ENCODE peak calls at places on chromosomes 1 and 21, in nine cellular contexts. S is neuronal stem cell; V is endodermal cell; Y is ascending aorta; Q is kidney; U is left lung; B is right atrium auricular region; M is left ventricle myocardium inferior; F is CD8-positive, alpha-beta T cell. K is an unnamed sample.

GRCh38 chr1:15008783-15009709 is 144.5 kb upstream of the TMEM51 start:
- DNase-seq in M (no peak), U (no peak), S (no peak), V (no peak), B (no peak), F (no peak), Y (no peak), Q (no peak), K (no peak)

GRCh38 chr1:20465187-20465586 is 20.8 kb downstream of the CAMK2N1 start:
- DNase-seq in V (no peak), F (no peak), Q (peak; percentile 11), U (no peak), Y (no peak), B (no peak), S (no peak), M (no peak), K (no peak)

GRCh38 chr1:199875856-199876255 is 151.7 kb upstream of the NR5A2 start:
- DNase-seq in M (no peak), S (no peak), F (no peak), U (no peak), Y (no peak), V (no peak), B (no peak), Q (no peak), K (no peak)

GRCh38 chr1:183139281-183139942 is 46.7 kb upstream of the LAMC2 start:
- DNase-seq in Q (no peak), U (no peak), F (no peak), S (no peak), M (no peak), B (no peak), Y (no peak), V (no peak), K (peak; percentile 42)

GRCh38 chr1:194469282-194469681 is 1282.9 kb upstream of the B3GALT2 start:
- DNase-seq in V (no peak), F (no peak), Q (no peak), M (no peak), Y (no peak), U (no peak), B (no peak), S (no peak), K (no peak)

GRCh38 chr1:95041491-95042165 is 31.1 kb downstream of the ALG14 start:
- DNase-seq in F (no peak), Y (peak; percentile 84), V (no peak), S (peak; percentile 40), Q (no peak), M (peak; percentile 17), B (peak; percentile 74), U (peak; percentile 49), K (peak; percentile 82)

GRCh38 chr21:25997788-25998611 is 172.6 kb downstream of the APP start:
- DNase-seq in M (no peak), S (peak; percentile 65), F (no peak), U (no peak), V (peak; percentile 74), Q (no peak), Y (no peak), B (no peak), K (peak; percentile 20)

GRCh38 chr1:153546796-153547559 is 1.4 kb upstream of the S100A4 start:
- DNase-seq in F (no peak), Y (no peak), B (no peak), V (no peak), Q (peak; percentile 68), M (no peak), S (no peak), U (no peak), K (peak; percentile 45)

GRCh38 chr1:11376981-11377583 is 101.9 kb upstream of the DISP3 start:
- DNase-seq in Q (no peak), V (no peak), B (no peak), F (no peak), M (no peak), Y (no peak), S (no peak), U (no peak), K (no peak)

GRCh38 chr1:59361766-59362165 is 64.9 kb downstream of the FGGY start:
- DNase-seq in S (no peak), F (no peak), U (no peak), Q (no peak), V (no peak), M (peak; percentile 29), B (no peak), Y (no peak), K (no peak)

GRCh38 chr1:206606867-206607266 is 5.4 kb downstream of the EIF2D start:
- DNase-seq in B (no peak), S (no peak), V (peak; percentile 56), Q (no peak), U (no peak), Y (no peak), M (no peak), F (no peak), K (peak; percentile 52)

GRCh38 chr1:206094024-206094423 is 23.2 kb downstream of the AVPR1B start:
- DNase-seq in M (no peak), U (no peak), V (no peak), Y (no peak), F (no peak), Q (no peak), S (no peak), B (no peak), K (peak; percentile 78)

GRCh38 chr1:43522776-43523480 is 7.8 kb upstream of the PTPRF start:
- DNase-seq in Q (no peak), V (no peak), S (no peak), B (no peak), Y (no peak), M (no peak), F (no peak), U (no peak), K (no peak)

GRCh38 chr1:180641662-180642061 is 9.8 kb downstream of the XPR1 start:
- DNase-seq in F (no peak), U (no peak), S (no peak), B (no peak), M (no peak), Q (no peak), V (no peak), Y (no peak), K (no peak)
- H3K4me1 ChIP-seq in F (no peaks in the 10 kb centered on the region), U (no peaks in the 10 kb centered on the region), S (no peaks in the 10 kb centered on the region), B (peaks cover 49% of the 10 kb centered on the region), M (peaks cover 99% of the 10 kb centered on the region), Q (peaks cover 12% of the 10 kb centered on the region), V (no peaks in the 10 kb centered on the region), Y (no peaks in the 10 kb centered on the region), K (peaks cover 18% of the 10 kb centered on the region)

GRCh38 chr1:245933431-245934042 is 573.5 kb downstream of the SMYD3 start:
- DNase-seq in V (no peak), Y (no peak), U (no peak), B (no peak), Q (no peak), M (no peak), S (no peak), F (no peak), K (no peak)
- H3K4me3 ChIP-seq in V (no peak overlapping the region), Y (no peak overlapping the region), U (no peak overlapping the region), B (no peak overlapping the region), Q (no peak overlapping the region), M (no peak overlapping the region), S (no peak overlapping the region), F (no peak overlapping the region), K (no peak overlapping the region)

GRCh38 chr1:156680056-156680455 is 2.8 kb upstream of the NES start:
- DNase-seq in U (no peak), B (no peak), Y (no peak), F (no peak), S (no peak), V (no peak), M (no peak), Q (no peak), K (no peak)

GRCh38 chr1:156677616-156678596 is 699 bp upstream of the NES start:
- DNase-seq in F (no peak), M (peak; percentile 74), U (no peak), Q (no peak), B (peak; percentile 77), S (peak; percentile 86), Y (peak; percentile 81), V (peak; percentile 87), K (peak; percentile 86)

GRCh38 chr1:156684227-156684782 is 7.1 kb upstream of the NES start:
- DNase-seq in Y (no peak), F (no peak), Q (no peak), U (no peak), B (no peak), S (no peak), V (no peak), M (no peak), K (no peak)

GRCh38 chr1:156681196-156681595 is 4.0 kb upstream of the NES start:
- DNase-seq in Y (no peak), U (no peak), B (no peak), V (no peak), F (no peak), M (no peak), S (no peak), Q (no peak), K (no peak)

DNA sequence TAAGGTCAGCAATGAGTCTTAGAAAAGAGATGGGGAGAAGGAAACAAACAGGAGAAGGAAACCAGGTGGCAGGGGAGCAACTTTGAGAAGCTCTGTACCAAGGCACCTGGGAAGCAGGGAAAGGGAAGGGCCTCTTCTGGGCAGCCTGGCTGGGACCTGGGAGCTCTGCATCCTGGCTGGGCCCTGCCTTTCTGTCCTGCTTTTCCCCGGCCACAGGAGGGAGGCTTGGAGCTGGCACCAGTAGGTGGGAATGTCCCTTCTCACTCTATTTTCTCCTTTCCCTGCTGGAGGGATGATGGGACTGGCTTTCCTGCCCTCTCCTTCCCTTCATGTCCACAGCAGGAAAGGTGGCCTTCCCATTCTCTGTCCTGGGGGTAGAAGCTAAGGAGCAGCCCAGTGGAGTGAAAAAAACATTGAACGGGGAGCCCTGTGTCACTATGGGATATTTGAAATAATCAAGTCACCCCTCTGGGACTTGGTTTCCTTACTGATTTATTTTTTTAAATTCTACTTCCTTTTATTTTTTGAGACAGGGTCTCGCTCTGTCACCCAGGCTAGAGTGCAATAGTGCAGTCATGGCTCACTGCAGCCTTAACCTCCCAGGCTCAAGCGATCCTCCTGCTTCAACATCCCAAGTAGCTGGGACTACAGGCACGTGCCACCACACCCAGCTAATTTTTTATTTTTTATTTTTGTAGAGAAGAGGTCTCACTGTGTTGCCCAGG is 5.1 kb upstream of the NES start:
- DNase-seq in S (no peak), B (no peak), Y (no peak), M (no peak), Q (no peak), V (peak; percentile 86), F (no peak), U (no peak), K (no peak)
- H3K4me1 ChIP-seq in S (peaks cover 8% of the 10 kb centered on the region), B (peaks cover 7% of the 10 kb centered on the region), Y (peaks cover 3% of the 10 kb centered on the region), M (peaks cover 4% of the 10 kb centered on the region), Q (peaks cover 5% of the 10 kb centered on the region), V (no peaks in the 10 kb centered on the region), F (peaks cover 17% of the 10 kb centered on the region), U (no peaks in the 10 kb centered on the region), K (peaks cover 6% of the 10 kb centered on the region)

DNA sequence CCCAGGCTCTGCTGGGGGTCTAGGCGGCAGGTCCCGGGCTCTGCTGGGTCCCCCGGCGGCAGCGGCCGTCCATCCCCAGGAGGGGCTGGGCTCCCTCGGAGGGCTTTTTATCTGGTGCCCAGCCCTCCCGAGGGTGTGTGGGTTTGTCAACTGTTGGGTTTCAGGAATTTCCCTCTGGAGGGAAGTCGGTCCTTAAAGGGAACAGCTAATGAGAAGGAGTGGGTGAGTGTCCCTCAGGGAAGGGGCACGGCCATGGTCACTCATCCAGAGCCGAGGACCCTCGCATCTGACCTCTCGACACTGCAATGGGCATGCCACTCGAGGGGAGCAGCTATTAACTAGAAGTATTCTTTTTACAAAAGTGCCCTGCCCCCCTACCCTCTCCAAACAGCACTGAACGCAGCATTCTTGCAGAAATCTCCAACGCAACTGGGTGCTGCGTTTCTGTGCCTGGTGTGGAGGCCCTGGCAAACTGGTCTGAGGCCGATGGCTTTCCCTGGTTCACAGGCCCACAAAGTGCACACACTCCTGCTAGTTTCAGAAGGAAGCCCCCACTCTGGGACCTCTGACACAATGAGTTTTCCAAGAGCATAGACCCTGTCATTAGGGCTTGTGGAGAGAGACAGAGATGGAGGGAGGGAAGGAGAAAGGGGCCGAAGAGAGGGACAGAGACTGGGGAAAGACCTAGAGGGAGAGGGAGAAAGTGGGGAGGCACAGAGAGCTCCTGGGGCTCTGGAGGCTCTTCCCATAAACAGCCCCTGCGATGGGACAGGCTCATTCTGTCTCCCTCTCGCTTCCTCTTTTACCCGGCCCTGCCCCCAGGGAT is 1.0 kb upstream of the TSPEAR start:
- DNase-seq in U (peak; percentile 4), M (no peak), F (no peak), B (no peak), V (peak; percentile 62), Q (no peak), S (no peak), Y (peak; percentile 37), K (no peak)
- H3K4me3 ChIP-seq in U (no peak overlapping the region), M (no peak overlapping the region), F (no peak overlapping the region), B (no peak overlapping the region), V (no peak overlapping the region), Q (no peak overlapping the region), S (no peak overlapping the region), Y (no peak overlapping the region), K (no peak overlapping the region)

K was measured in A673.